ENCODE peak calls at places on chromosomes 13 and 19, in five cellular contexts. T, U, V, M and J are unnamed samples.

GRCh38 chr13:81602236-81602635 is 1261.3 kb upstream of the SPRY2 start:
- DNase-seq in T (no peak), U (no peak), V (no peak), M (no peak), J (no peak)

GRCh38 chr13:67518785-67519184 is 288.6 kb upstream of the PCDH9 start:
- DNase-seq in T (no peak), M (no peak), U (no peak), V (peak; percentile 81), J (no peak)

GRCh38 chr19:1438035-1438932 is at the start of gene RPS15:
- DNase-seq in M (peak; percentile 94), T (peak; percentile 99), U (peak; percentile 92), V (peak; percentile 97), J (peak; percentile 90)

GRCh38 chr19:2624537-2625091 is 77.9 kb downstream of the GNG7 start:
- DNase-seq in V (peak; percentile 43), M (no peak), T (no peak), U (no peak), J (no peak)

GRCh38 chr19:39370735-39371134 is 20.2 kb downstream of the PAF1 start:
- DNase-seq in T (no peak), V (no peak), U (no peak), M (no peak), J (peak; percentile 8)

GRCh38 chr19:48674216-48674809 is 1.5 kb upstream of the NTN5 start:
- DNase-seq in M (no peak), T (no peak), U (no peak), V (peak; percentile 39), J (no peak)

GRCh38 chr19:19399733-19400438 is 5.6 kb upstream of the GATAD2A start:
- DNase-seq in M (no peak), V (no peak), U (no peak), T (no peak), J (no peak)

GRCh38 chr19:39497850-39498261 is 891 bp upstream of the DLL3 start:
- DNase-seq in T (no peak), M (no peak), V (peak; percentile 89), U (no peak), J (peak; percentile 33)

GRCh38 chr13:85665286-85665685 is 133.9 kb downstream of the SLITRK6 start:
- DNase-seq in U (peak; percentile 55), T (no peak), M (no peak), V (no peak), J (peak; percentile 59)

GRCh38 chr19:31099470-31100190 is 249.6 kb downstream of the TSHZ3 start:
- DNase-seq in U (no peak), V (peak; percentile 31), T (no peak), M (no peak), J (peak; percentile 1)

GRCh38 chr13:30113983-30114491 is 193.3 kb downstream of the KATNAL1 start:
- DNase-seq in M (no peak), V (peak; percentile 76), T (no peak), U (no peak), J (no peak)

GRCh38 chr19:39727070-39727800 is 10.6 kb downstream of the CLC start:
- DNase-seq in V (no peak), T (no peak), M (no peak), U (no peak), J (no peak)

GRCh38 chr13:41802684-41803554 is 158.0 kb downstream of the VWA8 start:
- DNase-seq in V (no peak), U (peak; percentile 15), T (no peak), M (no peak), J (peak; percentile 49)

GRCh38 chr19:29573486-29573885 is 32.6 kb upstream of the POP4 start:
- DNase-seq in M (no peak), T (peak; percentile 12), U (no peak), V (no peak), J (no peak)

GRCh38 chr19:10899171-10899653 is 27.9 kb downstream of the CARM1 start:
- DNase-seq in M (no peak), U (no peak), V (no peak), T (no peak), J (peak; percentile 95)

GRCh38 chr19:38079926-38080380 is 144.1 kb downstream of the DPF1 start:
- DNase-seq in T (no peak), M (no peak), V (no peak), U (peak; percentile 71), J (peak; percentile 86)

GRCh38 chr19:2719910-2720776 is 1.0 kb downstream of the DIRAS1 start:
- DNase-seq in M (no peak), V (peak; percentile 62), T (no peak), U (no peak), J (no peak)

GRCh38 chr13:109859898-109860297 is 73.5 kb upstream of the IRS2 start:
- DNase-seq in U (no peak), T (no peak), M (no peak), V (no peak), J (peak; percentile 8)

GRCh38 chr19:782195-783043 is 14.8 kb upstream of the PTBP1 start:
- DNase-seq in T (no peak), V (peak; percentile 83), M (no peak), U (no peak), J (peak; percentile 86)

GRCh38 chr19:18223860-18224524 is 2.2 kb downstream of the PDE4C start:
- DNase-seq in V (peak; percentile 81), U (no peak), T (no peak), M (no peak), J (peak; percentile 29)

GRCh38 chr13:33372251-33372919 is 86.8 kb upstream of the STARD13 start:
- DNase-seq in T (no peak), V (no peak), M (no peak), U (no peak), J (no peak)

GRCh38 chr19:28422046-28422445 is 790.9 kb downstream of the UQCRFS1 start:
- DNase-seq in V (no peak), U (no peak), T (peak; percentile 26), M (no peak), J (no peak)

GRCh38 chr19:55014714-55015113 is 23.4 kb downstream of the GP6 start:
- DNase-seq in U (no peak), M (no peak), V (no peak), T (no peak), J (peak; percentile 25)

GRCh38 chr19:29965529-29965928 is 23.5 kb downstream of the URI1 start:
- DNase-seq in V (no peak), U (peak; percentile 54), T (no peak), M (no peak), J (peak; percentile 66)

GRCh38 chr19:12155324-12155723 is 1.2 kb downstream of the ZNF625 start:
- DNase-seq in M (no peak), T (peak; percentile 18), U (no peak), V (no peak), J (peak; percentile 4)

GRCh38 chr13:75870397-75870801 is 234.3 kb downstream of the LMO7 start:
- DNase-seq in T (no peak), M (no peak), V (peak; percentile 37), U (no peak), J (peak; percentile 56)

GRCh38 chr19:48745208-48745995 is 1.3 kb downstream of the IZUMO1 start:
- DNase-seq in U (no peak), V (peak; percentile 84), T (no peak), M (peak; percentile 67), J (peak; percentile 63)

GRCh38 chr19:42469311-42470239 is 26.8 kb upstream of the CXCL17 start:
- DNase-seq in M (no peak), U (no peak), T (peak; percentile 10), V (no peak), J (no peak)

GRCh38 chr13:23579072-23579885 is 9.1 kb downstream of the TNFRSF19 start:
- DNase-seq in U (peak; percentile 53), V (peak; percentile 98), T (peak; percentile 97), M (peak; percentile 91), J (peak; percentile 89)

GRCh38 chr13:109900723-109901122 is 114.3 kb upstream of the IRS2 start:
- DNase-seq in M (no peak), V (no peak), U (no peak), T (no peak), J (no peak)

GRCh38 chr13:71672527-71672926 is 194.5 kb downstream of the DACH1 start:
- DNase-seq in V (no peak), M (no peak), U (no peak), T (no peak), J (peak; percentile 3)

GRCh38 chr19:5627395-5627904 is 4.6 kb downstream of the SAFB start:
- DNase-seq in M (no peak), U (no peak), T (peak; percentile 88), V (peak; percentile 19), J (no peak)

GRCh38 chr19:39372047-39372802 is 18.7 kb downstream of the PAF1 start:
- DNase-seq in V (no peak), M (peak; percentile 92), U (peak; percentile 79), T (peak; percentile 95), J (no peak)

GRCh38 chr19:39212377-39212742 is 8.3 kb upstream of the SYCN start:
- DNase-seq in M (no peak), V (peak; percentile 71), T (no peak), U (no peak), J (peak; percentile 32)

GRCh38 chr19:52336976-52337375 is 933 bp downstream of the ZNF610 start:
- DNase-seq in T (no peak), V (peak; percentile 26), U (no peak), M (no peak), J (no peak)
- H3K4me3 ChIP-seq in T (no peak overlapping the region), V (peak overlapping the region; percentile 88), U (peak overlapping the region; percentile 86), M (peak overlapping the region; percentile 90), J (peak overlapping the region; percentile 70)

GRCh38 chr19:50377517-50377916 is 1.3 kb downstream of the NR1H2 start:
- DNase-seq in V (no peak), M (no peak), U (no peak), T (no peak), J (no peak)
- H3K4me3 ChIP-seq in V (no peak overlapping the region), M (no peak overlapping the region), U (no peak overlapping the region), T (no peak overlapping the region), J (no peak overlapping the region)

GRCh38 chr19:16070366-16070990 is 5.8 kb upstream of the TPM4 start:
- DNase-seq in U (no peak), T (peak; percentile 95), V (no peak), M (peak; percentile 63), J (peak; percentile 98)

GRCh38 chr19:16067205-16067938 is 8.9 kb upstream of the TPM4 start:
- DNase-seq in U (peak; percentile 82), V (no peak), M (peak; percentile 73), T (peak; percentile 94), J (peak; percentile 81)

GRCh38 chr19:16071072-16071691 is 5.1 kb upstream of the TPM4 start:
- DNase-seq in U (no peak), V (no peak), T (no peak), M (no peak), J (no peak)

GRCh38 chr19:16068696-16069259 is 7.5 kb upstream of the TPM4 start:
- DNase-seq in M (no peak), V (no peak), T (peak; percentile 79), U (no peak), J (peak; percentile 31)

DNA sequence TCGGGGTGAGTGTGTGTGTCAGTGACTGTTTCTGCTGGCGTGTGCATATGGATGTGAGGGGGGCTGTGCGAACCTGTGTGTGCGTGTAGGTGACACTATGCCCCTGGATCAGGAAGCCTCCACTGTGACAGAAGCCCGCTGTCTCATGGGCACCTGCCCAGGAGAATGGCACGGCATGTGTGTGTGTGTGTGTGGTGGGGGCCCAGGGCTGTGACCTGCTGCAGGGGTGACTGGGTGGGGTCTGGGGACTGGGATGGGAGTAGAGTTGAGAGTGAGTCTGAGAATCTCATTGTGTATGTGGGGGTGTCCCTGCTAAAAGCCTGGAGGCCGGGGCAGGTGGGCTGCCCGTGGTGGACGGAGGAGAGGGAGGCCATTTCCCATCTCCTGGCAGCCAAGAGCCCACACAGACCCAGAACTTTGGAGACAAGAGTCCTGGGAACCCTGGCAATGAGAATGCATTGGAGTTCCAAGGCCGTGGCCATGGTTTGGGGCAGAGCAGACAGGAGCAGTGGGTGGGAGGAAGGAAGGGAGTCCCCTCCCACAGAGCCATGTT is 6.4 kb upstream of the TPM4 start:
- DNase-seq in U (no peak), T (peak; percentile 85), V (no peak), M (no peak), J (peak; percentile 39)
- H3K4me3 ChIP-seq in U (peak overlapping the region; percentile 90), T (no peak overlapping the region), V (no peak overlapping the region), M (no peak overlapping the region), J (peak overlapping the region; percentile 100)

GRCh38 chr19:24127601-24128000 is 40.6 kb downstream of the ZNF254 start:
- DNase-seq in M (no peak), U (no peak), T (no peak), V (no peak), J (no peak)
- H3K4me3 ChIP-seq in M (no peak overlapping the region), U (no peak overlapping the region), T (no peak overlapping the region), V (no peak overlapping the region), J (no peak overlapping the region)